ENCODE peak calls at places on chromosome 5, in seven cellular contexts. I is BE2C, Z is neuronal stem cell, Y is upper lobe of right lung, W is NT2/D1, L is tibial nerve, E is fibroblast of lung. F is an unnamed sample.
A peak's percentile ranks its signal among the peaks of the same experiment; 100 is the strongest.

GRCh38 chr5:16742938-16743337 is 126.1 kb upstream of the RETREG1 start:
- DNase-seq in I (no peak), Z (no peak), Y (no peak), W (no peak), L (no peak), E (peak; percentile 54), F (no peak)

GRCh38 chr5:60453186-60453976 is 246.6 kb downstream of the DEPDC1B start:
- DNase-seq in I (no peak), Z (no peak), Y (no peak), W (no peak), L (no peak), E (no peak), F (no peak)

GRCh38 chr5:92265804-92266203 is 882.7 kb upstream of the ARRDC3 start:
- DNase-seq in I (no peak), Z (no peak), Y (no peak), W (no peak), L (no peak), E (no peak), F (no peak)

GRCh38 chr5:138408023-138408422 is 30.8 kb upstream of the REEP2 start:
- DNase-seq in I (peak; percentile 79), Z (no peak), Y (no peak), W (no peak), L (no peak), E (no peak), F (no peak)

GRCh38 chr5:176364765-176365662 is at the start of gene ARL10:
- DNase-seq in I (peak; percentile 73), Z (peak; percentile 46), Y (peak; percentile 77), W (no peak), L (no peak), E (peak; percentile 53), F (peak; percentile 50)

GRCh38 chr5:175493726-175494125 is 15.4 kb downstream of the SFXN1 start:
- DNase-seq in I (no peak), Z (no peak), Y (no peak), W (no peak), L (no peak), E (no peak), F (no peak)

GRCh38 chr5:111810087-111810486 is 53.1 kb upstream of the NREP start:
- DNase-seq in I (no peak), Z (no peak), Y (no peak), W (no peak), L (no peak), E (peak; percentile 18), F (no peak)

GRCh38 chr5:169202969-169203368 is 98.0 kb downstream of the SLIT3 start:
- DNase-seq in I (no peak), Z (no peak), Y (no peak), W (no peak), L (no peak), E (peak; percentile 35), F (no peak)

GRCh38 chr5:115348175-115348574 is 51.7 kb upstream of the CCDC112 start:
- DNase-seq in I (no peak), Z (no peak), Y (no peak), W (no peak), L (no peak), E (no peak), F (no peak)

GRCh38 chr5:108910627-108911026 is 162.9 kb downstream of the FER start:
- DNase-seq in I (no peak), Z (no peak), Y (no peak), W (no peak), L (no peak), E (no peak), F (no peak)

GRCh38 chr5:144198386-144198785 is 27.7 kb downstream of the KCTD16 start:
- DNase-seq in I (no peak), Z (no peak), Y (no peak), W (no peak), L (no peak), E (peak; percentile 69), F (no peak)

GRCh38 chr5:172959824-172960799 is 888 bp downstream of the RPL26L1 start:
- DNase-seq in I (no peak), Z (no peak), Y (no peak), W (no peak), L (no peak), E (no peak), F (no peak)

GRCh38 chr5:154384480-154385235 is 61.1 kb upstream of the SAP30L start:
- DNase-seq in I (no peak), Z (no peak), Y (no peak), W (no peak), L (no peak), E (no peak), F (no peak)

GRCh38 chr5:149017669-149018068 is 45.2 kb downstream of the SH3TC2 start:
- DNase-seq in I (no peak), Z (no peak), Y (no peak), W (no peak), L (no peak), E (no peak), F (no peak)

GRCh38 chr5:124669956-124670671 is 76.3 kb downstream of the ZNF608 start:
- DNase-seq in I (no peak), Z (no peak), Y (no peak), W (no peak), L (no peak), E (peak; percentile 82), F (no peak)

GRCh38 chr5:119353213-119353612 is 2.6 kb upstream of the TNFAIP8 start:
- DNase-seq in I (no peak), Z (no peak), Y (no peak), W (no peak), L (no peak), E (no peak), F (no peak)

GRCh38 chr5:155222393-155222792 is 208.8 kb downstream of the KIF4B start:
- DNase-seq in I (no peak), Z (no peak), Y (no peak), W (no peak), L (no peak), E (no peak), F (no peak)

GRCh38 chr5:141258948-141259347 is 13.8 kb downstream of the PCDHB15 start:
- DNase-seq in I (no peak), Z (no peak), Y (no peak), W (no peak), L (no peak), E (no peak), F (no peak)
- H3K9me3 ChIP-seq in I (peaks cover 17% of the 10 kb centered on the region), Z (peaks cover 80% of the 10 kb centered on the region), Y (peaks cover 98% of the 10 kb centered on the region), W (peaks cover 96% of the 10 kb centered on the region), L (peaks cover 47% of the 10 kb centered on the region), E (no peaks in the 10 kb centered on the region), F (peaks cover 31% of the 10 kb centered on the region)

GRCh38 chr5:2387224-2388004 is 364.1 kb downstream of the IRX2 start:
- DNase-seq in I (no peak), Z (no peak), Y (no peak), W (no peak), L (no peak), E (no peak), F (no peak)
- H3K9me3 ChIP-seq in I (no peaks in the 10 kb centered on the region), Z (no peaks in the 10 kb centered on the region), Y (no peaks in the 10 kb centered on the region), W (no peaks in the 10 kb centered on the region), L (no peaks in the 10 kb centered on the region), E (no peaks in the 10 kb centered on the region), F (no peaks in the 10 kb centered on the region)

GRCh38 chr5:166561759-166562158 is 1729.7 kb upstream of the WWC1 start:
- DNase-seq in I (no peak), Z (no peak), Y (no peak), W (no peak), L (no peak), E (no peak), F (no peak)
- H3K9me3 ChIP-seq in I (no peaks in the 10 kb centered on the region), Z (no peaks in the 10 kb centered on the region), Y (no peaks in the 10 kb centered on the region), W (peaks cover 4% of the 10 kb centered on the region), L (peaks cover 4% of the 10 kb centered on the region), E (no peaks in the 10 kb centered on the region), F (no peaks in the 10 kb centered on the region)

DNA sequence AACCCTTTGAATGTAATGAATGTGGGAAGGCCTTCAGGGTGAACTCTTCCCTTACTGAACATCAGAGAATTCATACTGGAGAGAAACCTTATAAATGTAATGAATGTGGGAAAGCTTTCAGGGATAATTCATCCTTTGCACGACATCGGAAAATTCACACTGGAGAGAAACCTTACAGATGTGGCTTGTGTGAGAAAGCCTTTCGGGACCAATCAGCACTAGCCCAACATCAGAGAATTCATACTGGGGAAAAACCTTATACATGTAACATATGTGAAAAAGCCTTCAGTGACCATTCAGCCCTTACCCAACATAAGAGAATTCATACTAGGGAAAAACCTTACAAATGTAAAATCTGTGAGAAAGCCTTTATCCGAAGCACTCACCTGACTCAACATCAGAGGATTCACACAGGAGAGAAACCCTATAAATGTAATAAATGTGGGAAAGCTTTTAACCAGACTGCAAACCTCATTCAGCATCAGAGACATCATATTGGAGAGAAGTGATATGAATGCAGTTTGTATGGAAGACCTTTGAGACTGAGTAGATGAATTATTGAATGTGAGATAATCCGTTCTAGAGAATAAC is 24.6 kb downstream of the ZNF454 start:
- DNase-seq in I (no peak), Z (no peak), Y (no peak), W (no peak), L (no peak), E (no peak), F (no peak)
- H3K9me3 ChIP-seq in I (no peaks in the 10 kb centered on the region), Z (peaks cover 88% of the 10 kb centered on the region), Y (peaks cover 77% of the 10 kb centered on the region), W (peaks cover 96% of the 10 kb centered on the region), L (peaks cover 21% of the 10 kb centered on the region), E (no peaks in the 10 kb centered on the region), F (peaks cover 27% of the 10 kb centered on the region)

GRCh38 chr5:141393267-141393666 is 834 bp downstream of the PCDHGA8 start:
- DNase-seq in I (no peak), Z (no peak), Y (no peak), W (no peak), L (no peak), E (no peak), F (no peak)

GRCh38 chr5:141399555-141400258 is 2.0 kb downstream of the PCDHGB5 start:
- DNase-seq in I (no peak), Z (no peak), Y (no peak), W (no peak), L (no peak), E (no peak), F (no peak)

GRCh38 chr5:141402553-141403328 is at the start of gene PCDHGA9:
- DNase-seq in I (no peak), Z (no peak), Y (no peak), W (no peak), L (no peak), E (peak; percentile 24), F (no peak)

GRCh38 chr5:141403387-141403786 is 809 bp downstream of the PCDHGA9 start:
- DNase-seq in I (no peak), Z (no peak), Y (no peak), W (no peak), L (no peak), E (no peak), F (no peak)

GRCh38 chr5:141398608-141399007 is 861 bp downstream of the PCDHGB5 start:
- DNase-seq in I (no peak), Z (no peak), Y (no peak), W (no peak), L (no peak), E (no peak), F (no peak)
- H3K9me3 ChIP-seq in I (no peaks in the 10 kb centered on the region), Z (peaks cover 72% of the 10 kb centered on the region), Y (peaks cover 18% of the 10 kb centered on the region), W (peaks cover 8% of the 10 kb centered on the region), L (peaks cover 11% of the 10 kb centered on the region), E (peaks cover 5% of the 10 kb centered on the region), F (peaks cover 2% of the 10 kb centered on the region)

F was measured in T-helper 17 cell.